ENCODE peak calls at places on chromosome 1, in nine cellular contexts. A is astrocyte of the spinal cord, I is foreskin fibroblast, L is uterus, X is endothelial cell, Y is cardiac muscle cell, Q is MCF 10A, R is fibroblast of mammary gland, E is H1. N is an unnamed sample.

GRCh38 chr1:218829143-218829542 is 344.5 kb upstream of the LYPLAL1 start:
- DNase-seq in A (peak), I (no peak), L (no peak), X (no peak), Y (no peak), Q (no peak), R (peak), E (no peak), N (no peak)

GRCh38 chr1:43367026-43367903 is 546 bp downstream of the ELOVL1 start:
- DNase-seq in A (no peak), I (peak), L (peak), X (peak), Y (no peak), Q (peak), R (no peak), E (peak), N (no peak)

GRCh38 chr1:209643295-209644020 is 8.8 kb downstream of the LAMB3 start:
- DNase-seq in A (no peak), I (peak), L (peak), X (no peak), Y (peak), Q (peak), R (peak), E (no peak), N (no peak)

GRCh38 chr1:156814571-156815260 is 1.9 kb downstream of the SH2D2A start:
- DNase-seq in A (no peak), I (no peak), L (no peak), X (no peak), Y (no peak), Q (peak), R (no peak), E (no peak), N (no peak)

GRCh38 chr1:1306070-1306660 is 1.6 kb downstream of the ACAP3 start:
- DNase-seq in A (no peak), I (peak), L (no peak), X (no peak), Y (no peak), Q (no peak), R (no peak), E (no peak), N (no peak)

GRCh38 chr1:198809247-198809646 is 170.4 kb downstream of the PTPRC start:
- DNase-seq in A (peak), I (peak), L (no peak), X (no peak), Y (peak), Q (peak), R (peak), E (no peak), N (no peak)

GRCh38 chr1:147504801-147505303 is 36.4 kb upstream of the BCL9 start:
- DNase-seq in A (peak), I (peak), L (peak), X (peak), Y (peak), Q (peak), R (no peak), E (peak), N (peak)

GRCh38 chr1:161367684-161368398 is at the start of gene CFAP126:
- DNase-seq in A (peak), I (peak), L (no peak), X (peak), Y (peak), Q (peak), R (peak), E (no peak), N (no peak)

GRCh38 chr1:210143465-210144062 is 89.0 kb upstream of the SERTAD4 start:
- DNase-seq in A (peak), I (peak), L (peak), X (peak), Y (peak), Q (peak), R (peak), E (peak), N (peak)

GRCh38 chr1:167968569-167968968 is 31.7 kb upstream of the MPC2 start:
- DNase-seq in A (no peak), I (no peak), L (no peak), X (no peak), Y (no peak), Q (no peak), R (no peak), E (no peak), N (no peak)

GRCh38 chr1:31730336-31731048 is 26.7 kb upstream of the COL16A1 start:
- DNase-seq in A (no peak), I (no peak), L (no peak), X (no peak), Y (no peak), Q (no peak), R (no peak), E (no peak), N (no peak)

GRCh38 chr1:232880354-232880753 is 70.1 kb upstream of the NTPCR start:
- DNase-seq in A (peak), I (peak), L (no peak), X (peak), Y (peak), Q (peak), R (peak), E (peak), N (no peak)

GRCh38 chr1:181083842-181084605 is 4.5 kb upstream of the IER5 start:
- DNase-seq in A (no peak), I (peak), L (peak), X (no peak), Y (peak), Q (peak), R (peak), E (no peak), N (no peak)

GRCh38 chr1:95229042-95229441 is 5.0 kb upstream of the RWDD3 start:
- DNase-seq in A (peak), I (no peak), L (no peak), X (no peak), Y (no peak), Q (no peak), R (no peak), E (no peak), N (no peak)

DNA sequence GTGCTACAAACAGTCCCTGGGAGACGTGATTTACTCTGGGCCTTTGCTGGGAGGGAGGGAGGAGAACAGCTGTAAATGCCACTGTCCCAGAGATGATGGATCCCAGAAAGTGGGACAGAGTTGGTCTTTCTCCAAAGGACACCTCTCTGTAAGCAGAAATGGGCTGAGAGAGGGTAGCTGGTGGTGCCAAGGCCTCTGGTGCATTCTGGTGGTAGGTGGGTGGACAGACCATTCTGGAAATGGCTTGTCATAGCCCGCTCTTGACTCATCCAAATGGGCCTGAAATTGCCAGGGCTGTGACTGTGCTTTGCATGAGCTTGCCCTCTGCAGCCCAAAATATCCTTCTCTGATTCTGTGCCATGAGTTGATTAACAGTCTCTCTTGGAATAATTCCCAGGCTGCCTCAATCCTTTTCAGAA is 36.1 kb downstream of the CCDC185 start:
- DNase-seq in A (peak), I (no peak), L (no peak), X (no peak), Y (no peak), Q (peak), R (peak), E (no peak), N (no peak)
- TF ChIP-seq CTCF in A (no peak), I (no peak), L (no peak), X (no peak), Y (no peak), Q (no peak), R (no peak), E (no peak), N (no peak)

GRCh38 chr1:28091043-28091781 is 2.8 kb upstream of the EYA3 start:
- DNase-seq in A (peak), I (peak), L (peak), X (peak), Y (peak), Q (peak), R (peak), E (peak), N (peak)

GRCh38 chr1:28085129-28085528 is 3.3 kb downstream of the EYA3 start:
- DNase-seq in A (no peak), I (no peak), L (no peak), X (no peak), Y (no peak), Q (no peak), R (no peak), E (no peak), N (no peak)

GRCh38 chr1:28088168-28088961 is at the start of gene EYA3:
- DNase-seq in A (peak), I (peak), L (peak), X (peak), Y (peak), Q (peak), R (peak), E (peak), N (peak)

GRCh38 chr1:28086651-28087050 is 1.8 kb downstream of the EYA3 start:
- DNase-seq in A (no peak), I (no peak), L (no peak), X (no peak), Y (no peak), Q (no peak), R (no peak), E (no peak), N (no peak)

GRCh38 chr1:28087614-28088167 is 719 bp downstream of the EYA3 start:
- DNase-seq in A (no peak), I (peak), L (no peak), X (peak), Y (no peak), Q (peak), R (peak), E (no peak), N (no peak)
- TF ChIP-seq CTCF in A (peak), I (peak), L (no peak), X (no peak), Y (no peak), Q (no peak), R (no peak), E (peak), N (no peak)

GRCh38 chr1:118184737-118185082 is 318 bp downstream of the SPAG17 start:
- DNase-seq in A (no peak), I (peak), L (no peak), X (no peak), Y (no peak), Q (no peak), R (no peak), E (no peak), N (no peak)

GRCh38 chr1:118186026-118186425 is 998 bp upstream of the SPAG17 start:
- DNase-seq in A (no peak), I (no peak), L (no peak), X (no peak), Y (no peak), Q (no peak), R (no peak), E (no peak), N (no peak)

DNA sequence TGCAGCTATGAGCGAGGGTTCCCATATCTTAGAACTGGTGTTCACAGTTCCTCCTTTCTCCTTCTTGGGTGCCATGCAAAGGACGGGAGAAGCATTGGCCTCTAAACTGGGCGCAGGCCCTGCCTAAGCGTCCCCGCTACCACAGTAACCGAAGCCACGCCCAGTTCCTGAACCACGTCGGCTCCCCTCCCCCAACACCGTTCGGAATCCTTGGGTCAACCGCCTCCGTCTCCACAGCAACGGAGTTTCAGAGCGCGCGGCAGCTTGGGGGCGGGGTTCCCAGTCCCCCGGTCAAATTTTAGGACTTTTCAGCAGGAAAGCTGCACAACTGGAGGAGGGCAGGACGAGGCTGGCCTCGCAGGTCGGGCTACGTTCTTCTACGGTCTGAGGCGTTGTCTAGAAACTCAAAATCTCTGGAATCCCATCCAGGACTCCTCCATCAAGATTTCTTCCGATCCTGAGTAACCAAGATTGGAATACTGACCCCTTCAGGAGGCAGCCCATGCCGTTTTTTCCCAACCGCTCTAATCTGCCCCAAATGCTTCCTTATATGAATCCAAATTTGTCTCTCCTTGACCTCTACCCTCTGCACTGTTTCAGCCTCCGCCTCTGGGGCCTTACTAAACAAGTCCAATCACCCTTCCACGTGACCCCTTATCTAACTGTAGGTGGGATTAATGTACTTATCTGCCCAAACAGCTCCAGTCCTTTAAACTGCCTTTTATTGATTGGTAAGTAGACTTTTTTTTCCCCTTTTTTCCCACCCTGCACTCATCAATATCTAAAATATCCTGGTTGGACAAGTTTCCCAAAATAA is at the start of gene SPAG17:
- DNase-seq in A (peak), I (peak), L (peak), X (peak), Y (peak), Q (no peak), R (peak), E (peak), N (peak)
- TF ChIP-seq CTCF in A (peak), I (peak), L (no peak), X (no peak), Y (peak), Q (no peak), R (peak), E (peak), N (peak)

DNA sequence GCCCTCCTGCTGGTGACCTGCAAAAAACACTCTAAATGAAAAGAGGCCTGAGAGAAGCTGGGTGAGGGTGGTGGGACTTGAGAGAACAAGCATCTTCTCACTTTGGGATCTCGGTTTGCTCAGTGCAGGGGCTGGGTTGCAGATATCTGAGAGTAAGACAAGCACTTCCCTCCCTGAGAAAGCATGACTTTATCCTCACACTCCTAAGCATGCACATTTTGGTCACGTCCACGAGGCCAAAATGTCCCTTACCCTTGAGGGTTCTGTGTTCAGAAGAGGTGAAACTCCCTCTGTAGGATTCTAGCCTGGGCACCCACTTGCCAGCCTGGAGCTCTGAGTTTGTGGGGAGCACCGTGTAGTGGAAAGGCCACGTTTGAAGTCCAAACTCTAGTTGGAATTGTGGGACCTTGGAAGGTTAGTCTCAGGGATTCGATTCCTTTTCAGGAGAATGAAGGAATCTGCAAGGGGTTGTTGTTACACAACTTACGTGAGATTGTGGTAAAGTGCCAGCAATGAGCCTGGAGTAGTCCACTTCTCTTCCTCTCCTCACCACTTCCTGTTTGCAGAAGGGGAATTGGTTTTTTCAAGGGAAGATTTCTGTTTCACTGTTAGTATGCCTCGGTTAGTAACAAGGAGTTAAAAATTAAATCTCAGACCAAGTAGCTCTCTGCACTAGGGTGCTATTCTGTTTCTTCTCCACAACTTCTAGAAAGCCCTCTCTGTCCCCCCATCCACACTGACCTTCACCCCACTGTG is 3.0 kb downstream of the FCAMR start:
- DNase-seq in A (peak), I (no peak), L (no peak), X (no peak), Y (peak), Q (peak), R (peak), E (no peak), N (no peak)
- TF ChIP-seq CTCF in A (no peak), I (no peak), L (no peak), X (no peak), Y (no peak), Q (no peak), R (no peak), E (no peak), N (no peak)

GRCh38 chr1:6053206-6053546 is 7.5 kb downstream of the KCNAB2 start:
- DNase-seq in A (no peak), I (no peak), L (no peak), X (no peak), Y (no peak), Q (no peak), R (no peak), E (no peak), N (no peak)

GRCh38 chr1:6051423-6051822 is 5.7 kb downstream of the KCNAB2 start:
- DNase-seq in A (no peak), I (no peak), L (no peak), X (no peak), Y (no peak), Q (no peak), R (no peak), E (no peak), N (no peak)

GRCh38 chr1:6049419-6049818 is 3.7 kb downstream of the KCNAB2 start:
- DNase-seq in A (no peak), I (no peak), L (no peak), X (no peak), Y (no peak), Q (no peak), R (no peak), E (no peak), N (no peak)

GRCh38 chr1:6054596-6054995 is 8.9 kb downstream of the KCNAB2 start:
- DNase-seq in A (no peak), I (no peak), L (no peak), X (no peak), Y (no peak), Q (no peak), R (no peak), E (no peak), N (no peak)

DNA sequence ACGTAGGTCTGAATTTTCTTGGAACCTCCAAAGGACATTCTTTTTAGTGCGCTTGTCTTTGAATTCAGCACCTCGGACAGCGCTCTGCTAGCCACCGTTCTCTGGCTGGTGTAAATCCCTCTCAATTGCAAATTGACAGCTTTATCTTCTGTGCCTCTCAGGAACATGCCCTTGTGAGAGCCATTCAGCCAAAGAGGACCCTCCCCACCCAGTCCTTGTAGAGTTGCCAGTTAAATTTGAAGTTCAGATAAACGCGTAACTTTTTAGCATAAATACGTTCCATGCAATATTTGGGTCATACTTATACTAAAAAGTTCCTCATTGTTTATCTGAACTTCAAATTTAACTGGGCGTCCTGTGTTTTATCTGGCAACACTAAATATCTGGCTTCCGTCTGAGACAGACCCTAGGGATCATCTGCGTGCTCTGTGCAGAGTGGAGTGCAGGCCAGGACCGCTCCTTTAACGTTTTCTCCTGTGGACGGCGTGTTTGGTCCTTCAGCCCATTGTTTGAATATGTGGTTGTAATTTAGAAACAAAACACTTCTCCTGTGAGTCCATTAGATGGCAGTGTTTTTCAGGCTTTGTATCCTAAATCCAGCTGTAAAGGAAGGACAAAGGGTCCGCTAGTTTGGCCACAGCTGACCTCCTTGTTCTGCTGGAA is 7.0 kb downstream of the KCNAB2 start:
- DNase-seq in A (peak), I (peak), L (peak), X (peak), Y (peak), Q (peak), R (peak), E (peak), N (peak)
- TF ChIP-seq CTCF in A (peak), I (peak), L (no peak), X (peak), Y (peak), Q (peak), R (peak), E (peak), N (peak)

DNA sequence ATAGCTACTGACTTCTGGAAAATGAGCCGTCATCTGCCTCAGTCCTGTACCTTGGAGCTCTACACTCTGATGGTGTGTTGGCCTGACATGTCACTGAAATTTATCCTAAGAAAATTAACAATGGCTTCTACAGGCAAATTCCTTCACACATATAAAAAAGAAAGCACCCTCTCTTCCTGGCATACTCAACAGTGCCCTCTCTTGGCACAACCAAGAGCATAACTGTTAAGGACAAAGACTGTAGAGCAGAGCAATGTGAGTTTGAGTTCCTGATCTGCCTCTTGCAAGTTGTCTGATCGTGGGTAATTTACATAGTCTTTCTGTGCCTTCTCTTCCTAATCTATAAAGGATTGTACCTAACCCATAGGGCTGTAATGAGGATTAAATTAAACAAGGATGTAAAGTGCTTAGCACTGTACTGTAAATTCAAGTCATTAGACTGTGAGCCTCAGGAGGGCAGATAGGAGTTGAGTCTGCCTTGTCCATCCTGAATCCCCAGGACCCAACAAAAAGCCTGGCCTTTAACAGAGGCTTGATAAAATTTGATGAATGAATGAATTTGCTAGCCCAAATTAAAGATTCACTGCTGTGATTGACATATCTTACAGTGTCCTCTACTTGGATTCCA is 83.5 kb downstream of the SYF2 start:
- DNase-seq in A (no peak), I (no peak), L (no peak), X (peak), Y (peak), Q (peak), R (peak), E (peak), N (no peak)
- TF ChIP-seq CTCF in A (peak), I (no peak), L (no peak), X (peak), Y (peak), Q (peak), R (peak), E (peak), N (peak)

N was measured in progenitor cell of endocrine pancreas.